ENCODE peak calls at places on chromosomes 3 and 15, in six cellular contexts. S is OCI-LY7, V is SJSA1, I is psoas muscle, F is neuronal stem cell, M is tibial artery. X is an unnamed sample. For H3K4me1 and H3K9me3, the result is how much of the 10 kb centered on the place peaks cover.

GRCh38 chr15:98865397-98866339 is 141.9 kb downstream of the PGPEP1L start:
- DNase-seq in S (peak), V (no peak), I (peak), F (no peak), M (peak), X (peak)

GRCh38 chr15:60297047-60297446 is 100.7 kb downstream of the ANXA2 start:
- DNase-seq in S (no peak), V (no peak), I (no peak), F (no peak), M (no peak), X (no peak)

GRCh38 chr15:31458591-31458990 is 132.0 kb downstream of the KLF13 start:
- DNase-seq in S (no peak), V (no peak), I (no peak), F (no peak), M (peak), X (no peak)

GRCh38 chr15:52683585-52683984 is 4.4 kb upstream of the ATOSA start:
- DNase-seq in S (peak), V (no peak), I (no peak), F (no peak), M (no peak), X (no peak)

GRCh38 chr3:38117163-38117716 is 19.7 kb downstream of the ACAA1 start:
- DNase-seq in S (no peak), V (no peak), I (no peak), F (no peak), M (peak), X (no peak)

GRCh38 chr15:31974855-31975421 is 55.4 kb upstream of the CHRNA7 start:
- DNase-seq in S (peak), V (peak), I (no peak), F (peak), M (no peak), X (peak)

GRCh38 chr3:35864871-35865270 is 225.5 kb downstream of the ARPP21 start:
- DNase-seq in S (no peak), V (no peak), I (no peak), F (no peak), M (no peak), X (no peak)

GRCh38 chr15:100572362-100572983 is 29.5 kb downstream of the LINS1 start:
- DNase-seq in S (peak), V (no peak), I (no peak), F (no peak), M (no peak), X (peak)

GRCh38 chr3:150763841-150764483 is 993 bp upstream of the SIAH2 start:
- DNase-seq in S (peak), V (no peak), I (peak), F (peak), M (peak), X (no peak)

GRCh38 chr3:33064929-33065328 is 32.0 kb downstream of the GLB1 start:
- DNase-seq in S (peak), V (no peak), I (no peak), F (no peak), M (no peak), X (no peak)

GRCh38 chr3:10553586-10554235 is 48.3 kb upstream of the ATP2B2 start:
- DNase-seq in S (no peak), V (no peak), I (no peak), F (peak), M (no peak), X (peak)

GRCh38 chr15:21261965-21262850 is 178.1 kb downstream of the POTEB3 start:
- DNase-seq in S (no peak), V (no peak), I (peak), F (no peak), M (peak), X (no peak)

GRCh38 chr3:177333535-177334495 is 136.5 kb upstream of the TBL1XR1 start:
- DNase-seq in S (no peak), V (no peak), I (peak), F (no peak), M (peak), X (no peak)

GRCh38 chr15:26864664-26865191 is 2.1 kb upstream of the GABRA5 start:
- DNase-seq in S (peak), V (peak), I (no peak), F (peak), M (no peak), X (no peak)

GRCh38 chr3:41690766-41691563 is 270.9 kb downstream of the ULK4 start:
- DNase-seq in S (no peak), V (peak), I (no peak), F (no peak), M (no peak), X (no peak)

GRCh38 chr3:69444980-69445379 is 59.1 kb upstream of the FRMD4B start:
- DNase-seq in S (no peak), V (peak), I (no peak), F (no peak), M (no peak), X (no peak)

GRCh38 chr3:148534089-148534988 is 163.4 kb upstream of the AGTR1 start:
- DNase-seq in S (no peak), V (no peak), I (no peak), F (no peak), M (no peak), X (no peak)

GRCh38 chr3:148146947-148147346 is 550.8 kb upstream of the AGTR1 start:
- DNase-seq in S (no peak), V (no peak), I (no peak), F (no peak), M (no peak), X (no peak)

GRCh38 chr15:44298878-44299277 is 10.4 kb downstream of the GOLM2 start:
- DNase-seq in S (peak), V (no peak), I (no peak), F (no peak), M (no peak), X (no peak)

GRCh38 chr15:95988574-95988887 is 342.0 kb upstream of the NR2F2 start:
- DNase-seq in S (no peak), V (no peak), I (no peak), F (no peak), M (no peak), X (no peak)

GRCh38 chr3:101512521-101513418 is at the start of gene SENP7:
- DNase-seq in S (peak), V (peak), I (peak), F (peak), M (peak), X (peak)

GRCh38 chr3:2921903-2922302 is 188.3 kb downstream of the IL5RA start:
- DNase-seq in S (peak), V (no peak), I (no peak), F (no peak), M (no peak), X (no peak)

GRCh38 chr3:152738656-152739055 is 96.3 kb upstream of the P2RY1 start:
- DNase-seq in S (no peak), V (no peak), I (no peak), F (no peak), M (no peak), X (no peak)

GRCh38 chr15:77013786-77014136 is 18.8 kb downstream of the PSTPIP1 start:
- DNase-seq in S (no peak), V (no peak), I (peak), F (no peak), M (no peak), X (peak)

GRCh38 chr15:96046620-96047240 is 283.8 kb upstream of the NR2F2 start:
- DNase-seq in S (no peak), V (no peak), I (no peak), F (no peak), M (no peak), X (no peak)

GRCh38 chr3:70108072-70108471 is 108.5 kb downstream of the SAMMSON start:
- DNase-seq in S (peak), V (no peak), I (no peak), F (peak), M (no peak), X (no peak)

GRCh38 chr15:39079296-39079834 is 501.5 kb upstream of the THBS1 start:
- DNase-seq in S (no peak), V (peak), I (no peak), F (no peak), M (no peak), X (no peak)

GRCh38 chr3:159200176-159200575 is 398.3 kb downstream of the MFSD1 start:
- DNase-seq in S (no peak), V (no peak), I (no peak), F (no peak), M (no peak), X (no peak)

GRCh38 chr15:64690578-64691296 is 84.7 kb downstream of the RBPMS2 start:
- DNase-seq in S (no peak), V (no peak), I (no peak), F (no peak), M (no peak), X (no peak)

GRCh38 chr15:98731712-98732450 is 83.5 kb downstream of the IGF1R start:
- DNase-seq in S (no peak), V (no peak), I (no peak), F (no peak), M (no peak), X (no peak)

GRCh38 chr15:22240951-22241350 is 160.6 kb downstream of the OR4M2 start:
- DNase-seq in S (no peak), V (no peak), I (no peak), F (no peak), M (no peak), X (no peak)

GRCh38 chr15:96583671-96584070 is 253.2 kb downstream of the NR2F2 start:
- DNase-seq in S (no peak), V (no peak), I (no peak), F (no peak), M (no peak), X (no peak)

GRCh38 chr3:42746455-42747450 is 26.3 kb downstream of the CCDC13 start:
- DNase-seq in S (no peak), V (peak), I (no peak), F (no peak), M (peak), X (no peak)

GRCh38 chr3:192169332-192169915 is 557.9 kb downstream of the FGF12 start:
- DNase-seq in S (no peak), V (no peak), I (no peak), F (no peak), M (no peak), X (no peak)

GRCh38 chr3:120567370-120568197 is 28.6 kb upstream of the NDUFB4 start:
- DNase-seq in S (peak), V (peak), I (no peak), F (no peak), M (no peak), X (no peak)

GRCh38 chr15:29805043-29805707 is 17.1 kb downstream of the TJP1 start:
- DNase-seq in S (no peak), V (no peak), I (no peak), F (no peak), M (no peak), X (no peak)

GRCh38 chr3:13032206-13032605 is 41.0 kb downstream of the IQSEC1 start:
- DNase-seq in S (no peak), V (no peak), I (no peak), F (no peak), M (no peak), X (no peak)

GRCh38 chr3:140166908-140167599 is 232.1 kb downstream of the CLSTN2 start:
- DNase-seq in S (no peak), V (no peak), I (no peak), F (no peak), M (no peak), X (no peak)

DNA sequence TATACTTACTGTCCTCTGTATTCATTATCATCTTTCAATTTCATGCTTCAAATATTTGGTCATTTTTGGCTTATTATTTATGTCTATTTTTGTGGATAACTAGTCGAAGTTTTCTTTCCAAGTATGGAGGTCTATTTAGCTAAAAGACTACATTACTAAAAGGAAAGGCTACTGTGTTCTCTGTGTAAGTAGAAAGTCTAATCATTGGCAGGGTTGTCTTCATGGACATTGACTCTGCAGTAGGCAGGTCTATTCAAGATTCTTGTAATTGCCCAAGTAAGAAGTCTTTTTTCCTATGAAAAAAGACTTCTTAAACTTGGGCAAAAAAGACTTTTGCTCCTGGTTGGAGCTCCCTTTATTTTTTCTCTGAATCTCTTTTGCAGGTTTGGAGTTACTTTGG is 368.6 kb upstream of the GRM7 start:
- DNase-seq in S (no peak), V (no peak), I (no peak), F (no peak), M (no peak), X (no peak)
- H3K4me3 ChIP-seq in S (no peak), V (no peak), I (no peak), F (no peak), M (no peak), X (no peak)

GRCh38 chr3:31125413-31126020 is 231.1 kb upstream of the GADL1 start:
- DNase-seq in S (no peak), V (no peak), I (no peak), F (peak), M (no peak), X (no peak)
- H3K4me1 ChIP-seq in S (under half), V (under half), I (under half), F (under half), M (under half), X (under half)

DNA sequence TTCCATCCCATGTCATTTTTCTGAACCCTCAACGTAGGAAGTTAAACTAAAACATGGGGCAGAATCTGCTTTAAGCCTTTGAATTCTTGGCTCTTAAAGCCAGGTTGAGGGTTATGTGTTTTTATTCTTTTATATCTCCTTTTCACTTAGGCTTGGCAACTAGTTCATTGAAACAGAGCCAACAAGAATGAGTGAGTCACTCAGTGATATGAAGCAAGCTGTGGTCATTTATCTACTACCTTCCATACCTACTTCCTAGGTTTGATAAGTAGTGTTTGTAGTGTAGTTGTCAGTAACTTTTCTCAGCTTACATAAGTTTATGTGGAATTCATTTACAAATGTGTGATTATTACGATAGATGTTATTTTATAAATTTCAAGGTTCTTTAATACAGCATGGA is 67.4 kb downstream of the SNRPN start:
- DNase-seq in S (no peak), V (no peak), I (no peak), F (no peak), M (no peak), X (no peak)
- H3K9me3 ChIP-seq in S (under half), V (under half), I (under half), F (under half), M (under half), X (under half)

GRCh38 chr3:190810957-190811356 is 51.5 kb downstream of the GMNC start:
- DNase-seq in S (no peak), V (no peak), I (no peak), F (no peak), M (no peak), X (no peak)

GRCh38 chr3:190807719-190808375 is 54.6 kb downstream of the GMNC start:
- DNase-seq in S (no peak), V (no peak), I (peak), F (no peak), M (no peak), X (no peak)

GRCh38 chr3:190809351-190809750 is 53.1 kb downstream of the GMNC start:
- DNase-seq in S (no peak), V (no peak), I (no peak), F (no peak), M (no peak), X (no peak)

GRCh38 chr3:190811775-190812480 is 50.6 kb downstream of the GMNC start:
- DNase-seq in S (peak), V (peak), I (no peak), F (peak), M (no peak), X (no peak)
- H3K4me3 ChIP-seq in S (peak), V (peak), I (peak), F (no peak), M (no peak), X (no peak)

GRCh38 chr3:149582395-149582794 is 75.4 kb downstream of the WWTR1 start:
- DNase-seq in S (no peak), V (peak), I (no peak), F (no peak), M (no peak), X (no peak)

GRCh38 chr3:149579838-149580542 is 77.8 kb downstream of the WWTR1 start:
- DNase-seq in S (no peak), V (peak), I (no peak), F (no peak), M (no peak), X (no peak)

GRCh38 chr3:149579161-149579560 is 78.7 kb downstream of the WWTR1 start:
- DNase-seq in S (no peak), V (no peak), I (no peak), F (no peak), M (no peak), X (no peak)

GRCh38 chr3:149581681-149582349 is 76.0 kb downstream of the WWTR1 start:
- DNase-seq in S (no peak), V (peak), I (peak), F (no peak), M (peak), X (no peak)

GRCh38 chr3:149581248-149581647 is 76.6 kb downstream of the WWTR1 start:
- DNase-seq in S (no peak), V (no peak), I (no peak), F (no peak), M (no peak), X (no peak)
- H3K4me1 ChIP-seq in S (under half), V (half or more), I (half or more), F (under half), M (half or more), X (under half)